ENCODE peak calls at places on chromosomes 13 and 19, in eight cellular contexts. C is GM06990, F is mammary epithelial cell, N is heart right ventricle, V is body of pancreas, G is uterus, J is epithelial cell of esophagus, Q is endothelial cell. Z is an unnamed sample.

GRCh38 chr13:32298695-32299094 is 16.5 kb downstream of the ZAR1L start:
- DNase-seq in Q (no peak), N (no peak), V (no peak), G (no peak), F (no peak), J (no peak), C (no peak), Z (no peak)

GRCh38 chr13:39144941-39145533 is 106.8 kb downstream of the NHLRC3 start:
- DNase-seq in Q (peak; percentile 57), J (peak; percentile 76), C (peak; percentile 8), G (peak; percentile 60), F (peak; percentile 54), N (peak; percentile 72), V (peak; percentile 55), Z (peak; percentile 45)

GRCh38 chr13:44451651-44452050 is 78.0 kb downstream of the SERP2 start:
- DNase-seq in G (no peak), N (no peak), J (no peak), C (no peak), Q (no peak), V (no peak), F (no peak), Z (no peak)

GRCh38 chr19:35885225-35885624 is 15.1 kb downstream of the NFKBID start:
- DNase-seq in J (no peak), V (no peak), N (no peak), G (no peak), C (no peak), Q (no peak), F (no peak), Z (no peak)

GRCh38 chr19:38183227-38183914 is 40.7 kb downstream of the DPF1 start:
- DNase-seq in G (peak; percentile 60), C (no peak), N (peak; percentile 36), V (no peak), Q (peak; percentile 46), J (peak; percentile 23), F (no peak), Z (no peak)

GRCh38 chr19:5803752-5804515 is 933 bp upstream of the NRTN start:
- DNase-seq in F (peak; percentile 79), V (peak; percentile 96), Q (peak; percentile 100), G (peak; percentile 75), J (peak; percentile 86), C (peak; percentile 91), N (peak; percentile 85), Z (peak; percentile 95)

GRCh38 chr19:8151499-8152035 is 2.2 kb upstream of the FBN3 start:
- DNase-seq in Q (no peak), G (no peak), F (no peak), N (no peak), J (no peak), C (no peak), V (no peak), Z (no peak)

GRCh38 chr13:73662833-73663232 is 471.4 kb downstream of the KLF12 start:
- DNase-seq in C (no peak), Q (no peak), J (no peak), V (no peak), F (no peak), G (no peak), N (no peak), Z (no peak)

GRCh38 chr13:32426981-32427851 is 714 bp downstream of the N4BP2L1 start:
- DNase-seq in V (peak; percentile 64), C (peak; percentile 79), F (no peak), N (peak; percentile 31), G (peak; percentile 57), J (peak; percentile 11), Q (peak; percentile 48), Z (peak; percentile 6)

GRCh38 chr13:82116422-82116989 is 1765.8 kb downstream of the SLITRK1 start:
- DNase-seq in J (no peak), Q (no peak), V (no peak), F (no peak), C (no peak), G (no peak), N (no peak), Z (no peak)

GRCh38 chr19:28324275-28325060 is 888.5 kb downstream of the UQCRFS1 start:
- DNase-seq in F (no peak), V (no peak), G (no peak), Q (no peak), N (no peak), J (no peak), C (no peak), Z (no peak)
- TF ChIP-seq CTCF in F (no peak), V (no peak), G (no peak), Q (no peak), N (no peak), J (no peak), C (peak; percentile 23), Z (no peak)

DNA sequence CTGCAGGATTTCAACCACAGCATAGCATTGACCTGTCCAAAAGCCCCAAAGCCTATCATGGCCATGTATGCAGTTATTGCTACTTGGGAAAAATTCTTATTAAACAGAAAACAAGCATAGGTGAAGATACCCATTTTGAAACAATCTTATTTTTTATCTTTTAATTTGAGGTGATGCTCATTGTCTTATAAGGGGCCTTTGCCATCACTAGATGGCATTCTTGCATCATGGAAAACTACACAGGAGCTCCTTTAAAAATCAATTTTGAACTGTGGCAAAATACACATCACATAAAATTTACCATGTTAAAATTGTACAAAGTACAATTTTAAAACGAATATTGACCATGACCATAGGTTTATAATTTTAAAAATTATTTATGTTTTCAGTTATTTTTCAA is 38.9 kb upstream of the ZNF835 start:
- DNase-seq in F (no peak), N (no peak), J (no peak), G (no peak), C (no peak), Q (no peak), V (no peak), Z (no peak)
- TF ChIP-seq CTCF in F (no peak), N (no peak), J (no peak), G (no peak), C (no peak), Q (no peak), V (no peak), Z (no peak)

GRCh38 chr13:21176195-21176981 is at the start of the genes MRPL57 and SKA3:
- DNase-seq in N (peak; percentile 90), F (peak; percentile 94), C (peak; percentile 97), V (peak; percentile 92), Q (peak; percentile 97), J (peak; percentile 93), G (peak; percentile 93), Z (peak; percentile 91)
- TF ChIP-seq CTCF in N (peak; percentile 15), F (no peak), C (peak; percentile 11), V (peak; percentile 34), Q (no peak), J (peak; percentile 10), G (peak; percentile 46), Z (no peak)

DNA sequence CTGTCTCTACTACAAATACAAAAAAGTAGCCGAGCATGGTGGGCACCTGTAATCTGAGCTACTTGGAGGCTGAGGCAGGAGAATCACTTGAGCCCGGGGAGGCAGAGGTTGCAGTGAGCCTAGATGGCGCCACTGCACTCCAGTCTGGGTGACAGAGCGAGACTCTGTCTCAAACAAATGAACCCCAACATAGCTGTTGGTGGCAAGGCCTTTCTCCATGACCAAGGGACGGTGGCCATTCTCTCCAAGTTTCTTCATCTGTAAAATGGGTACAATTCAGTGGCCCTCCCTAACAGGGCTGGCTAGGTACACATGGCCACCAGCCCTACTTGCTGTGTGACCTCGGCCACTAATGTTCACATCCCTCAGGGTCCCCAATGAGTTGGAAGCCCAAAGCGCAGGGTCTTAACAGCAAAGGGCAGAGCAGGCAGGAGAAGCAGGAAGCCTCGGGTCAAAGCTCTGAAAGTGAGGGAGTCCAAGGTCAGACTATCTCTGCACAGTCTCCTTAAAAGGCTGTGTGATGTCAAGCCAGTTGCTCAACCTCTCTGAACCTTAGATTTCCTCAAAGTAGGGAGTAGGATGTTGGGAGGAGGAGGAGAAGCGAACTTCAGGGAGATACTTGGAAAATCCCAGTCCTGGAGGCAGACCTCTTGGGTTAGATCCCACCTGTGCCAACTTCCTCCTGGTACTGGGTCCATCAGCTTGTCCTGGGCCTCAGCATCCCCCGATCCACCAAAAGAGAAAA is 2.7 kb downstream of the JUND start:
- DNase-seq in Q (no peak), C (no peak), G (no peak), J (no peak), F (no peak), V (peak; percentile 48), N (no peak), Z (peak; percentile 15)
- TF ChIP-seq CTCF in Q (no peak), C (peak; percentile 29), G (no peak), J (peak; percentile 33), F (no peak), V (no peak), N (peak; percentile 36), Z (no peak)

GRCh38 chr19:17775245-17775927 is 19.6 kb upstream of the B3GNT3 start:
- DNase-seq in N (no peak), C (no peak), G (no peak), F (no peak), Q (peak; percentile 83), V (peak; percentile 25), J (peak; percentile 43), Z (peak; percentile 75)
- TF ChIP-seq CTCF in N (peak; percentile 56), C (peak; percentile 71), G (peak; percentile 13), F (peak; percentile 74), Q (peak; percentile 76), V (peak; percentile 37), J (peak; percentile 52), Z (peak; percentile 76)